ENCODE peak calls at places on chromosomes 4 and X, in six cellular contexts. P is EH, T is psoas muscle, U is Caco-2, X is HCEC 1CT, C is astrocyte of the spinal cord. W is an unnamed sample.

GRCh38 chr4:1784395-1784788 is 8.7 kb upstream of the FGFR3 start:
- DNase-seq in X (no peak), U (no peak), P (no peak), C (no peak), T (no peak), W (no peak)

GRCh38 chr4:45539142-45539814 is 584.6 kb downstream of the GABRG1 start:
- DNase-seq in P (no peak), X (no peak), C (no peak), T (no peak), U (no peak), W (no peak)

GRCh38 chr4:124566030-124566429 is 146.5 kb downstream of the ANKRD50 start:
- DNase-seq in P (no peak), U (no peak), C (no peak), X (no peak), T (no peak), W (no peak)

GRCh38 chrX:129689881-129690280 is 35.1 kb upstream of the APLN start:
- DNase-seq in T (no peak), U (no peak), P (no peak), X (no peak), C (no peak), W (no peak)

GRCh38 chr4:122899682-122900081 is 22.7 kb downstream of the NUDT6 start:
- DNase-seq in T (no peak), X (no peak), P (no peak), U (no peak), C (no peak), W (no peak)

GRCh38 chrX:115562492-115562872 is 1.5 kb downstream of the PLS3 start:
- DNase-seq in C (no peak), U (peak; percentile 39), T (no peak), X (peak; percentile 47), P (peak; percentile 64), W (no peak)

GRCh38 chr4:39406763-39407583 is at the start of gene KLB:
- DNase-seq in X (no peak), T (no peak), C (no peak), U (peak; percentile 77), P (no peak), W (peak; percentile 80)

GRCh38 chr4:188993871-188994270 is 854.6 kb downstream of the TRIML1 start:
- DNase-seq in T (no peak), P (no peak), C (no peak), X (no peak), U (no peak), W (no peak)

GRCh38 chr4:90833698-90834097 is 706.5 kb downstream of the CCSER1 start:
- DNase-seq in C (no peak), U (no peak), T (no peak), P (no peak), X (no peak), W (no peak)

GRCh38 chr4:86055898-86056297 is 304.0 kb downstream of the MAPK10 start:
- DNase-seq in X (no peak), U (no peak), C (peak; percentile 24), P (no peak), T (no peak), W (no peak)

GRCh38 chr4:2837904-2838496 is 5.6 kb upstream of the ADD1 start:
- DNase-seq in P (peak; percentile 69), T (no peak), U (no peak), X (no peak), C (no peak), W (peak; percentile 32)

GRCh38 chr4:145936142-145937020 is 2.2 kb downstream of the ZNF827 start:
- DNase-seq in U (peak; percentile 67), X (peak; percentile 47), P (peak; percentile 77), T (peak; percentile 81), C (peak; percentile 81), W (peak; percentile 54)

GRCh38 chr4:111883557-111883999 is 261.7 kb upstream of the FAM241A start:
- DNase-seq in T (no peak), C (no peak), P (peak; percentile 0), U (no peak), X (no peak), W (no peak)

GRCh38 chrX:32026772-32027171 is 954.9 kb upstream of the FTHL17 start:
- DNase-seq in P (no peak), X (no peak), C (no peak), T (no peak), U (no peak), W (no peak)

GRCh38 chrX:73577368-73577767 is 14.4 kb downstream of the CHIC1 start:
- DNase-seq in P (peak; percentile 80), T (no peak), C (peak; percentile 81), U (no peak), X (peak; percentile 74), W (no peak)

GRCh38 chr4:4401049-4401448 is 14.1 kb downstream of the NSG1 start:
- DNase-seq in X (no peak), T (no peak), C (no peak), P (no peak), U (no peak), W (no peak)

GRCh38 chr4:171565130-171565788 is 247.9 kb upstream of the GALNTL6 start:
- DNase-seq in U (no peak), X (no peak), C (no peak), P (no peak), T (no peak), W (no peak)

GRCh38 chr4:98938386-98938785 is 9.5 kb upstream of the EIF4E start:
- DNase-seq in P (peak; percentile 76), X (peak; percentile 49), T (no peak), C (peak; percentile 20), U (peak; percentile 7), W (no peak)

GRCh38 chrX:154534526-154535322 is 11.9 kb downstream of the G6PD start:
- DNase-seq in X (peak; percentile 61), U (peak; percentile 87), P (peak; percentile 80), T (peak; percentile 95), C (peak; percentile 79), W (peak; percentile 87)

GRCh38 chrX:7120578-7121219 is 26.8 kb upstream of the STS start:
- DNase-seq in C (peak; percentile 65), U (no peak), T (no peak), P (peak; percentile 46), X (peak; percentile 65), W (no peak)

GRCh38 chr4:53461244-53461643 is 83.8 kb downstream of the FIP1L1 start:
- DNase-seq in C (peak; percentile 32), P (peak; percentile 35), X (no peak), U (no peak), T (no peak), W (no peak)

GRCh38 chr4:177047851-177048174 is 255.1 kb upstream of the VEGFC start:
- DNase-seq in P (peak; percentile 60), U (no peak), C (peak; percentile 28), T (no peak), X (peak; percentile 36), W (no peak)

GRCh38 chr4:4697584-4697983 is 155.7 kb upstream of the STX18 start:
- DNase-seq in X (no peak), P (no peak), C (no peak), T (no peak), U (no peak), W (no peak)

GRCh38 chr4:18012115-18012806 is 9.3 kb downstream of the LCORL start:
- DNase-seq in T (no peak), P (peak; percentile 35), X (no peak), U (no peak), C (no peak), W (no peak)

GRCh38 chr4:173171987-173172386 is 3.4 kb downstream of the GALNT7 start:
- DNase-seq in P (no peak), T (no peak), U (no peak), X (no peak), C (no peak), W (no peak)